ENCODE peak calls at places on chromosomes 3 and 15, in six cellular contexts. Q is HCT116, L is mesendoderm, P is fibroblast of lung, U is IMR-90, D is endothelial cell of umbilical vein. N is an unnamed sample.

GRCh38 chr3:182959474-182960350 is 20.6 kb downstream of the DCUN1D1 start:
- DNase-seq in P (no peak), Q (no peak), L (no peak), D (peak; percentile 18), U (no peak), N (no peak)

GRCh38 chr3:173685471-173685870 is 287.9 kb downstream of the NLGN1 start:
- DNase-seq in D (no peak), L (no peak), U (no peak), Q (no peak), P (no peak), N (no peak)

GRCh38 chr3:107662109-107662477 is 139.3 kb downstream of the BBX start:
- DNase-seq in P (peak; percentile 84), D (peak; percentile 83), L (no peak), Q (no peak), U (peak; percentile 78), N (no peak)

GRCh38 chr15:98801234-98801561 is 152.9 kb downstream of the IGF1R start:
- DNase-seq in P (no peak), U (no peak), D (peak; percentile 49), Q (no peak), L (peak; percentile 67), N (peak; percentile 61)

GRCh38 chr15:59157840-59158700 is 48.6 kb upstream of the LDHAL6B start:
- DNase-seq in L (no peak), P (no peak), Q (no peak), U (no peak), D (no peak), N (no peak)

GRCh38 chr3:158810823-158811425 is 9.1 kb downstream of the MFSD1 start:
- DNase-seq in L (no peak), P (no peak), U (no peak), Q (no peak), D (no peak), N (no peak)

GRCh38 chr3:11769704-11770103 is 77.0 kb downstream of the TAMM41 start:
- DNase-seq in Q (no peak), L (no peak), U (no peak), P (no peak), D (no peak), N (no peak)

GRCh38 chr3:197354195-197355059 is 56.0 kb upstream of the DLG1 start:
- DNase-seq in L (no peak), U (peak; percentile 73), P (peak; percentile 78), Q (no peak), D (no peak), N (no peak)

GRCh38 chr3:178078933-178079332 is 457.3 kb upstream of the KCNMB2 start:
- DNase-seq in Q (no peak), U (peak; percentile 49), L (no peak), D (peak; percentile 99), P (peak; percentile 91), N (no peak)

GRCh38 chr15:94061041-94061440 is 170.3 kb upstream of the MCTP2 start:
- DNase-seq in Q (no peak), D (no peak), L (no peak), U (peak; percentile 11), P (peak; percentile 33), N (no peak)

GRCh38 chr3:127588675-127589577 is 1.6 kb downstream of the TPRA1 start:
- DNase-seq in L (no peak), Q (no peak), U (peak; percentile 72), D (peak; percentile 13), P (peak; percentile 81), N (no peak)

GRCh38 chr15:39919396-39919739 is 698 bp downstream of the GPR176 start:
- DNase-seq in L (peak; percentile 43), P (no peak), D (no peak), U (no peak), Q (no peak), N (no peak)

GRCh38 chr3:119571688-119572087 is 7.6 kb upstream of the ADPRH start:
- DNase-seq in Q (no peak), U (no peak), D (peak; percentile 13), P (no peak), L (no peak), N (no peak)

GRCh38 chr3:99577160-99577559 is 61.2 kb upstream of the COL8A1 start:
- DNase-seq in L (no peak), P (peak; percentile 43), D (peak; percentile 33), Q (no peak), U (peak; percentile 46), N (no peak)

GRCh38 chr3:50237133-50237651 is 1.2 kb downstream of the GNAI2 start:
- DNase-seq in P (peak; percentile 48), Q (no peak), D (peak; percentile 32), L (peak; percentile 69), U (no peak), N (no peak)

GRCh38 chr3:49806838-49807237 is 3.8 kb downstream of the INKA1 start:
- DNase-seq in L (no peak), Q (no peak), P (no peak), U (no peak), D (peak; percentile 21), N (no peak)

GRCh38 chr3:105274536-105274935 is 92.2 kb upstream of the ALCAM start:
- DNase-seq in Q (no peak), L (no peak), P (peak; percentile 9), U (no peak), D (no peak), N (no peak)

GRCh38 chr3:105277656-105278055 is 89.1 kb upstream of the ALCAM start:
- DNase-seq in P (peak; percentile 45), D (peak; percentile 39), Q (no peak), U (peak; percentile 41), L (no peak), N (no peak)

GRCh38 chr3:105278688-105279087 is 88.0 kb upstream of the ALCAM start:
- DNase-seq in L (no peak), Q (no peak), P (no peak), D (no peak), U (no peak), N (no peak)

GRCh38 chr3:105274958-105275357 is 91.8 kb upstream of the ALCAM start:
- DNase-seq in P (peak; percentile 66), U (peak; percentile 49), L (no peak), Q (no peak), D (peak; percentile 55), N (no peak)
- H3K9ac ChIP-seq in P (no peak overlapping the region), U (no peak overlapping the region), L (no peak overlapping the region), Q (no peak overlapping the region), D (no peak overlapping the region), N (no peak overlapping the region)

GRCh38 chr15:41779662-41780157 is 5.4 kb downstream of the MAPKBP1 start:
- DNase-seq in D (no peak), P (no peak), U (no peak), L (no peak), Q (no peak), N (no peak)
- H3K4me1 ChIP-seq in D (peaks cover 59% of the 10 kb centered on the region), P (peaks cover 21% of the 10 kb centered on the region), U (peaks cover 16% of the 10 kb centered on the region), L (peaks cover 22% of the 10 kb centered on the region), Q (peaks cover 6% of the 10 kb centered on the region), N (peaks cover 4% of the 10 kb centered on the region)

GRCh38 chr3:133362539-133362938 is 37.3 kb upstream of the BFSP2 start:
- DNase-seq in P (no peak), U (no peak), D (no peak), L (no peak), Q (no peak), N (no peak)
- H3K9ac ChIP-seq in P (no peak overlapping the region), U (no peak overlapping the region), D (no peak overlapping the region), L (no peak overlapping the region), Q (no peak overlapping the region), N (no peak overlapping the region)

DNA sequence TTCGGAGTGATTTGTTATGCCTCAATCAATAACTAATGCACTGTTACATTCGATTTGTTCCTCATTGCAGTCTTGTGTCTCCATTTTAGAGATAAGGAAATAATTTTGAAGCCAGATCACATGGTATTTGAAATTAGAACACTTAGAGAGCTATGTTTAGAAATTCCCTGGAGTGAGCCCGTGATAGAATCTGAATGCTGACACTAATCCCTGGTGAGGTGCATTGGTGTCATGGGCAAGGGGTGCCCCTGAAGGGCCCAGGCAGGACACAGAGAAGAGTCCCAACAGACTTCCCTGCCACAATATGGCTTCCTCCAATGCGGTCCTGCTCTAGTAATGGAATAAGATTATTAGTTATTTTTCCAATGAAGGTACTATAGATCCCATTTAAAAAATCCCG is 223.0 kb downstream of the NR2F2 start:
- DNase-seq in U (no peak), L (no peak), P (no peak), D (no peak), Q (no peak), N (no peak)
- H3K4me1 ChIP-seq in U (no peaks in the 10 kb centered on the region), L (no peaks in the 10 kb centered on the region), P (no peaks in the 10 kb centered on the region), D (no peaks in the 10 kb centered on the region), Q (no peaks in the 10 kb centered on the region), N (no peaks in the 10 kb centered on the region)

DNA sequence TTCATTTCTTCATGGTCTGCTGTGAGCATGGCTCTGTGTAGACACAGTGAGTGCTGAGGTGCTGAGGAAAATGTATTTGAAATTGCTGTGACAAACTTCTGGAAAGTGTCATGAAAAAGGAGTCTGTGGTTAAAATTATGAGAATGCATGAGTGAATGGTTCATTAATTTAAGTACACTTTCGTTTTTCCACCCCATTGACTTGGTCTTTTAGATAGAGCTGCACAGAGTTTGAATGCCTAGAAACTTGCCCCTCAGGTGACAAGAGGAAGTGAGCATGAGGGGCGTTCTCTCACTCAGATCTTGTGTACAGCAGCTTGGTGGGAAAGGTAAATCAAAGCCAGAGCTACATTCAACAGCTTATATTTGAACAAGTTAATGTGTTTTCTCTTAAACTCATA is 296.8 kb downstream of the WDR72 start:
- DNase-seq in U (no peak), Q (no peak), L (no peak), D (no peak), P (no peak), N (no peak)
- H3K9ac ChIP-seq in U (no peak overlapping the region), Q (no peak overlapping the region), L (no peak overlapping the region), D (no peak overlapping the region), P (no peak overlapping the region), N (no peak overlapping the region)

DNA sequence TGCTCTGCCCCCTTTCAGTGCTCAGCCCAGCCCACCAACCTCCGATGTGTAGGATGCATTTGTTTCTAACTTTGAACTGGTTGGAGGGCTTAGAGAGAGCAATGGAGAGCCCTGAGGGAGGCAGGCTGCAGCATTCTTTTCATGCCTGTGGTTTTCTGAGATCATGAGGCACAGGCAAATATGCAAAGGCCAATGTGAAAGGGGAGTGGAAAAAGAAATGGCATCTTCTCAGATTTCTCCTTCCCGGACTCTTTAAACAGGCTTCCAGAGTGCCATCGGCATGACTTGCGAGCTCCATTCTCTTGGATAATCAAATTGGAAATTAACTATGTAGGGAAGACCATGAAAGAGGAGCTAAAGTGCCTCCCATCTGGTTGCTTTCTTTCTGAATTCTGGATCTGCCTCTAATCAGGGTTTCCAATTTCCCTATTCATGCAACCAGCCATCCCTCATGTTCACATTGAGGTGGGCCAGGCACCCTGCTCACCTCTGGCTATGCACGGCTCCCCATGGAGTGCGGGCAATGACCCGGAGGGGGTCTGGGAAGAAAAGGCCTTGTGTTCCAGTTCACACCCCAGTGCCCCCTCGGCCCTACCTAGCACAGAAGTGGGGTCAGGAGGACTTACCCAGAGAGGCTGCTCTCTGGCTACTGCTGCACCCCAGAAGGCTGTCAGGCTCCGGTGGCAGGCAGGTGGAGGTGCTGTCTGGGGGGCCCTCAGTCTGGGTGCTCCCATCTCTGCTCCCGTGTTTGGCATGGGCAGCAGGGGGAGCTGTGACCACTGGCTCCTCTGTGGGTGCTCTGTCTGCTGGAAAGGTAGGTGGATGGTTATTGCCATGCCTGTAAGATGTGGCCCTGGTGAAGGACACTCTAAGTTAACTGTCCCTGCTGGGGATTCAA is 16.1 kb downstream of the AMOTL2 start:
- DNase-seq in D (peak; percentile 12), Q (peak; percentile 52), U (peak; percentile 96), P (peak; percentile 99), L (peak; percentile 98), N (peak; percentile 93)
- H3K4me1 ChIP-seq in D (peaks cover 18% of the 10 kb centered on the region), Q (peaks cover 38% of the 10 kb centered on the region), U (peaks cover 65% of the 10 kb centered on the region), P (peaks cover 74% of the 10 kb centered on the region), L (peaks cover 6% of the 10 kb centered on the region), N (peaks cover 46% of the 10 kb centered on the region)

GRCh38 chr3:180947761-180948390 is 35.4 kb downstream of the FXR1 start:
- DNase-seq in P (no peak), U (no peak), D (no peak), Q (no peak), L (peak; percentile 22), N (no peak)
- H3K9ac ChIP-seq in P (no peak overlapping the region), U (no peak overlapping the region), D (no peak overlapping the region), Q (no peak overlapping the region), L (no peak overlapping the region), N (no peak overlapping the region)

N was measured in NT2/D1.